ENCODE peak calls at places on chromosomes 13 and 19, in ten cellular contexts. One of them, this sample, is unnamed.

GRCh38 chr13:34964558-34964957 is 22.5 kb downstream of the NBEA start:
- DNase-seq in T-helper 9 cell: no peak
- DNase-seq in foreskin fibroblast: no peak
- DNase-seq in activated CD8-positive, alpha-beta T cell treated with anti-CD3 and anti-CD28 coated beads for 36 hours: no peak
- DNase-seq in retina: no peak
- DNase-seq in anterior cingulate cortex: no peak
- DNase-seq in NCI-H1092: no peak
- DNase-seq in endodermal cell: no peak
- DNase-seq in A172: no peak
- DNase-seq in stimulated activated CD4-positive, alpha-beta T cell treated with anti-CD3 and anti-CD28 coated beads, Interleukin-1b, Interleukin-23, amount 100 ng/mL, for 24 hours: no peak
- DNase-seq in this sample: no peak

GRCh38 chr13:36357231-36357630 is 11.0 kb upstream of the SPART start:
- DNase-seq in A172: no peak
- DNase-seq in activated CD8-positive, alpha-beta T cell treated with anti-CD3 and anti-CD28 coated beads for 36 hours: no peak
- DNase-seq in stimulated activated CD4-positive, alpha-beta T cell treated with anti-CD3 and anti-CD28 coated beads, Interleukin-1b, Interleukin-23, amount 100 ng/mL, for 24 hours: no peak
- DNase-seq in endodermal cell: no peak
- DNase-seq in anterior cingulate cortex: no peak
- DNase-seq in NCI-H1092: no peak
- DNase-seq in foreskin fibroblast: no peak
- DNase-seq in retina: no peak
- DNase-seq in T-helper 9 cell: no peak
- DNase-seq in this sample: no peak

GRCh38 chr13:23986619-23987018 is 89.3 kb upstream of the C1QTNF9B start:
- DNase-seq in retina: no peak
- DNase-seq in stimulated activated CD4-positive, alpha-beta T cell treated with anti-CD3 and anti-CD28 coated beads, Interleukin-1b, Interleukin-23, amount 100 ng/mL, for 24 hours: no peak
- DNase-seq in T-helper 9 cell: no peak
- DNase-seq in NCI-H1092: no peak
- DNase-seq in activated CD8-positive, alpha-beta T cell treated with anti-CD3 and anti-CD28 coated beads for 36 hours: no peak
- DNase-seq in foreskin fibroblast: peak; percentile 88
- DNase-seq in anterior cingulate cortex: no peak
- DNase-seq in endodermal cell: no peak
- DNase-seq in A172: no peak
- DNase-seq in this sample: no peak

GRCh38 chr13:112722433-112723250 is 32.8 kb downstream of the ATP11A start:
- DNase-seq in activated CD8-positive, alpha-beta T cell treated with anti-CD3 and anti-CD28 coated beads for 36 hours: peak; percentile 8
- DNase-seq in endodermal cell: peak; percentile 77
- DNase-seq in stimulated activated CD4-positive, alpha-beta T cell treated with anti-CD3 and anti-CD28 coated beads, Interleukin-1b, Interleukin-23, amount 100 ng/mL, for 24 hours: no peak
- DNase-seq in A172: peak; percentile 98
- DNase-seq in NCI-H1092: no peak
- DNase-seq in foreskin fibroblast: peak; percentile 68
- DNase-seq in T-helper 9 cell: no peak
- DNase-seq in retina: no peak
- DNase-seq in anterior cingulate cortex: no peak
- DNase-seq in this sample: no peak

GRCh38 chr19:45186509-45187334 is 8.1 kb downstream of the BLOC1S3 start:
- DNase-seq in A172: no peak
- DNase-seq in activated CD8-positive, alpha-beta T cell treated with anti-CD3 and anti-CD28 coated beads for 36 hours: no peak
- DNase-seq in anterior cingulate cortex: no peak
- DNase-seq in endodermal cell: no peak
- DNase-seq in foreskin fibroblast: peak; percentile 49
- DNase-seq in retina: no peak
- DNase-seq in stimulated activated CD4-positive, alpha-beta T cell treated with anti-CD3 and anti-CD28 coated beads, Interleukin-1b, Interleukin-23, amount 100 ng/mL, for 24 hours: no peak
- DNase-seq in T-helper 9 cell: no peak
- DNase-seq in NCI-H1092: no peak
- DNase-seq in this sample: no peak

GRCh38 chr19:49677232-49677881 is at the start of gene PRMT1:
- DNase-seq in activated CD8-positive, alpha-beta T cell treated with anti-CD3 and anti-CD28 coated beads for 36 hours: no peak
- DNase-seq in T-helper 9 cell: peak; percentile 45
- DNase-seq in anterior cingulate cortex: peak; percentile 52
- DNase-seq in stimulated activated CD4-positive, alpha-beta T cell treated with anti-CD3 and anti-CD28 coated beads, Interleukin-1b, Interleukin-23, amount 100 ng/mL, for 24 hours: no peak
- DNase-seq in endodermal cell: no peak
- DNase-seq in A172: peak; percentile 19
- DNase-seq in foreskin fibroblast: peak; percentile 59
- DNase-seq in NCI-H1092: no peak
- DNase-seq in retina: no peak
- DNase-seq in this sample: no peak

GRCh38 chr19:4027146-4027545 is 19.6 kb downstream of the PIAS4 start:
- DNase-seq in retina: no peak
- DNase-seq in stimulated activated CD4-positive, alpha-beta T cell treated with anti-CD3 and anti-CD28 coated beads, Interleukin-1b, Interleukin-23, amount 100 ng/mL, for 24 hours: no peak
- DNase-seq in foreskin fibroblast: no peak
- DNase-seq in anterior cingulate cortex: no peak
- DNase-seq in endodermal cell: no peak
- DNase-seq in activated CD8-positive, alpha-beta T cell treated with anti-CD3 and anti-CD28 coated beads for 36 hours: no peak
- DNase-seq in T-helper 9 cell: no peak
- DNase-seq in A172: no peak
- DNase-seq in NCI-H1092: no peak
- DNase-seq in this sample: no peak

GRCh38 chr13:71864094-71864980 is 2.7 kb downstream of the DACH1 start:
- DNase-seq in retina: peak; percentile 90
- DNase-seq in NCI-H1092: peak; percentile 79
- DNase-seq in stimulated activated CD4-positive, alpha-beta T cell treated with anti-CD3 and anti-CD28 coated beads, Interleukin-1b, Interleukin-23, amount 100 ng/mL, for 24 hours: no peak
- DNase-seq in A172: no peak
- DNase-seq in anterior cingulate cortex: no peak
- DNase-seq in activated CD8-positive, alpha-beta T cell treated with anti-CD3 and anti-CD28 coated beads for 36 hours: peak; percentile 24
- DNase-seq in T-helper 9 cell: no peak
- DNase-seq in foreskin fibroblast: no peak
- DNase-seq in endodermal cell: no peak
- DNase-seq in this sample: no peak

GRCh38 chr19:39144487-39145071 is 19.0 kb downstream of the PAK4 start:
- DNase-seq in retina: no peak
- DNase-seq in activated CD8-positive, alpha-beta T cell treated with anti-CD3 and anti-CD28 coated beads for 36 hours: no peak
- DNase-seq in T-helper 9 cell: no peak
- DNase-seq in anterior cingulate cortex: no peak
- DNase-seq in A172: no peak
- DNase-seq in foreskin fibroblast: peak; percentile 69
- DNase-seq in NCI-H1092: no peak
- DNase-seq in stimulated activated CD4-positive, alpha-beta T cell treated with anti-CD3 and anti-CD28 coated beads, Interleukin-1b, Interleukin-23, amount 100 ng/mL, for 24 hours: no peak
- DNase-seq in endodermal cell: peak; percentile 72
- DNase-seq in this sample: no peak

GRCh38 chr19:30149300-30149699 is 207.3 kb downstream of the URI1 start:
- DNase-seq in activated CD8-positive, alpha-beta T cell treated with anti-CD3 and anti-CD28 coated beads for 36 hours: no peak
- DNase-seq in anterior cingulate cortex: no peak
- DNase-seq in retina: no peak
- DNase-seq in NCI-H1092: no peak
- DNase-seq in T-helper 9 cell: no peak
- DNase-seq in A172: no peak
- DNase-seq in stimulated activated CD4-positive, alpha-beta T cell treated with anti-CD3 and anti-CD28 coated beads, Interleukin-1b, Interleukin-23, amount 100 ng/mL, for 24 hours: no peak
- DNase-seq in foreskin fibroblast: no peak
- DNase-seq in endodermal cell: no peak
- DNase-seq in this sample: no peak

GRCh38 chr13:76829572-76830327 is 56.5 kb downstream of the KCTD12 start:
- DNase-seq in A172: no peak
- DNase-seq in NCI-H1092: no peak
- DNase-seq in stimulated activated CD4-positive, alpha-beta T cell treated with anti-CD3 and anti-CD28 coated beads, Interleukin-1b, Interleukin-23, amount 100 ng/mL, for 24 hours: no peak
- DNase-seq in T-helper 9 cell: no peak
- DNase-seq in endodermal cell: no peak
- DNase-seq in anterior cingulate cortex: no peak
- DNase-seq in activated CD8-positive, alpha-beta T cell treated with anti-CD3 and anti-CD28 coated beads for 36 hours: no peak
- DNase-seq in foreskin fibroblast: no peak
- DNase-seq in retina: no peak
- DNase-seq in this sample: no peak

GRCh38 chr13:31797154-31797775 is 57.9 kb downstream of the RXFP2 start:
- DNase-seq in anterior cingulate cortex: no peak
- DNase-seq in T-helper 9 cell: no peak
- DNase-seq in endodermal cell: no peak
- DNase-seq in activated CD8-positive, alpha-beta T cell treated with anti-CD3 and anti-CD28 coated beads for 36 hours: no peak
- DNase-seq in stimulated activated CD4-positive, alpha-beta T cell treated with anti-CD3 and anti-CD28 coated beads, Interleukin-1b, Interleukin-23, amount 100 ng/mL, for 24 hours: no peak
- DNase-seq in retina: peak; percentile 38
- DNase-seq in foreskin fibroblast: peak; percentile 76
- DNase-seq in NCI-H1092: peak; percentile 10
- DNase-seq in A172: peak; percentile 55
- DNase-seq in this sample: no peak

GRCh38 chr19:18875726-18876125 is 20.2 kb downstream of the CERS1 start:
- DNase-seq in T-helper 9 cell: no peak
- DNase-seq in anterior cingulate cortex: no peak
- DNase-seq in NCI-H1092: no peak
- DNase-seq in A172: no peak
- DNase-seq in activated CD8-positive, alpha-beta T cell treated with anti-CD3 and anti-CD28 coated beads for 36 hours: no peak
- DNase-seq in stimulated activated CD4-positive, alpha-beta T cell treated with anti-CD3 and anti-CD28 coated beads, Interleukin-1b, Interleukin-23, amount 100 ng/mL, for 24 hours: no peak
- DNase-seq in endodermal cell: no peak
- DNase-seq in retina: no peak
- DNase-seq in foreskin fibroblast: peak; percentile 85
- DNase-seq in this sample: no peak

GRCh38 chr13:60379837-60380236 is 17.2 kb upstream of the TDRD3 start:
- DNase-seq in anterior cingulate cortex: no peak
- DNase-seq in activated CD8-positive, alpha-beta T cell treated with anti-CD3 and anti-CD28 coated beads for 36 hours: no peak
- DNase-seq in foreskin fibroblast: no peak
- DNase-seq in A172: no peak
- DNase-seq in endodermal cell: no peak
- DNase-seq in T-helper 9 cell: no peak
- DNase-seq in NCI-H1092: no peak
- DNase-seq in stimulated activated CD4-positive, alpha-beta T cell treated with anti-CD3 and anti-CD28 coated beads, Interleukin-1b, Interleukin-23, amount 100 ng/mL, for 24 hours: no peak
- DNase-seq in retina: no peak
- DNase-seq in this sample: no peak

GRCh38 chr13:79749556-79749955 is 268.6 kb downstream of the NDFIP2 start:
- DNase-seq in foreskin fibroblast: no peak
- DNase-seq in retina: no peak
- DNase-seq in endodermal cell: no peak
- DNase-seq in T-helper 9 cell: no peak
- DNase-seq in stimulated activated CD4-positive, alpha-beta T cell treated with anti-CD3 and anti-CD28 coated beads, Interleukin-1b, Interleukin-23, amount 100 ng/mL, for 24 hours: no peak
- DNase-seq in A172: no peak
- DNase-seq in anterior cingulate cortex: no peak
- DNase-seq in NCI-H1092: no peak
- DNase-seq in activated CD8-positive, alpha-beta T cell treated with anti-CD3 and anti-CD28 coated beads for 36 hours: no peak
- DNase-seq in this sample: no peak